ENCODE peak calls at places on chromosomes 3 and 15, in ten cellular contexts. C is dorsolateral prefrontal cortex, P is colonic mucosa, U is psoas muscle, M is Caco-2, R is cardiac fibroblast, G is right cardiac atrium, L is hepatocyte, K is LNCaP clone FGC, A is adipocyte. Z is an unnamed sample.

GRCh38 chr3:12237912-12238650 is 50.8 kb upstream of the PPARG start:
- DNase-seq in C (no peak), P (no peak), U (no peak), M (no peak), R (peak), G (no peak), L (no peak), K (no peak), A (no peak), Z (no peak)

GRCh38 chr3:183122257-183122932 is 23.1 kb upstream of the MCCC1 start:
- DNase-seq in C (no peak), P (no peak), U (no peak), M (peak), R (peak), G (no peak), L (peak), K (peak), A (peak), Z (no peak)

GRCh38 chr3:129068291-129068886 is 7.8 kb downstream of the GP9 start:
- DNase-seq in C (no peak), P (no peak), U (no peak), M (no peak), R (no peak), G (peak), L (no peak), K (no peak), A (no peak), Z (no peak)

GRCh38 chr3:131786386-131786785 is 248.4 kb downstream of the CPNE4 start:
- DNase-seq in C (no peak), P (no peak), U (no peak), M (no peak), R (no peak), G (no peak), L (no peak), K (no peak), A (no peak), Z (no peak)

GRCh38 chr15:63347074-63347859 is 34.4 kb downstream of the CA12 start:
- DNase-seq in C (no peak), P (no peak), U (no peak), M (no peak), R (no peak), G (no peak), L (no peak), K (no peak), A (peak), Z (no peak)

GRCh38 chr3:50364573-50365079 is 5.3 kb upstream of the TMEM115 start:
- DNase-seq in C (no peak), P (peak), U (peak), M (no peak), R (no peak), G (no peak), L (peak), K (no peak), A (no peak), Z (peak)

GRCh38 chr3:116877968-116878367 is 168.4 kb downstream of the TUSC7 start:
- DNase-seq in C (no peak), P (no peak), U (no peak), M (no peak), R (no peak), G (no peak), L (no peak), K (no peak), A (no peak), Z (no peak)

GRCh38 chr3:131526801-131527347 is 24.1 kb upstream of the MRPL3 start:
- DNase-seq in C (peak), P (peak), U (peak), M (no peak), R (peak), G (peak), L (peak), K (no peak), A (peak), Z (peak)

GRCh38 chr15:89172921-89173320 is 48.5 kb downstream of the RLBP1 start:
- DNase-seq in C (no peak), P (no peak), U (no peak), M (no peak), R (no peak), G (no peak), L (no peak), K (no peak), A (no peak), Z (no peak)

GRCh38 chr3:184218814-184219213 is 10.6 kb upstream of the VWA5B2 start:
- DNase-seq in C (no peak), P (no peak), U (no peak), M (no peak), R (no peak), G (no peak), L (no peak), K (no peak), A (no peak), Z (no peak)

GRCh38 chr3:184223946-184224345 is 5.4 kb upstream of the VWA5B2 start:
- DNase-seq in C (no peak), P (no peak), U (no peak), M (no peak), R (no peak), G (no peak), L (no peak), K (no peak), A (no peak), Z (no peak)

GRCh38 chr3:184227481-184227935 is 1.9 kb upstream of the VWA5B2 start:
- DNase-seq in C (no peak), P (no peak), U (peak), M (peak), R (peak), G (no peak), L (no peak), K (no peak), A (peak), Z (no peak)

GRCh38 chr3:184222521-184222920 is 6.9 kb upstream of the VWA5B2 start:
- DNase-seq in C (no peak), P (no peak), U (no peak), M (no peak), R (peak), G (no peak), L (no peak), K (no peak), A (no peak), Z (no peak)
- H3K4me3 ChIP-seq in C (no peak), P (no peak), U (no peak), M (no peak), R (no peak), G (no peak), L (no peak), K (no peak), A (no peak), Z (no peak)

DNA sequence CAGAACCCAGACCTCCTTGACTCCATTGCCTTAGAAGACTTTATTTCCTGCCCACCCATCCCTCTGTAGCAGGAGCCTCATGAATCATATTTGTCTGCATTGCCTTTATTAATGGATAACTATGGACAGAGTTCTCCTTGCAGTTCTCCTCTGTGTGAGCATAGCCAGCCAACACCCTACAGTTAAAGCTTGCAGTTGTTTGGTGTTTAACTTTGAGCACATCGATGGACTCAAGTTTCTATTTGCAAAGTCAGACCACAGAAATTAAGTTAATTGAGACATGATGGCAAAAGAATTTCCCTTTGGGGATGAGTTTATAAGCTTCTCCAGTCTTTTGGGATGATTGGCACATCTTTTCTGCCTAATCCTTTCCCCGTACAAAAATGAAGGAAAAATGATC is 399.0 kb upstream of the THBS1 start:
- DNase-seq in C (no peak), P (no peak), U (no peak), M (no peak), R (no peak), G (no peak), L (peak), K (no peak), A (peak), Z (no peak)
- H3K4me3 ChIP-seq in C (no peak), P (no peak), U (no peak), M (no peak), R (no peak), G (no peak), L (no peak), K (no peak), A (no peak), Z (no peak)

GRCh38 chr15:98894312-98894711 is 113.3 kb downstream of the PGPEP1L start:
- DNase-seq in C (no peak), P (no peak), U (no peak), M (no peak), R (no peak), G (no peak), L (no peak), K (no peak), A (no peak), Z (no peak)

GRCh38 chr15:98899266-98900021 is 108.1 kb downstream of the PGPEP1L start:
- DNase-seq in C (no peak), P (no peak), U (no peak), M (no peak), R (no peak), G (no peak), L (no peak), K (no peak), A (no peak), Z (no peak)

GRCh38 chr15:98896002-98896721 is 111.4 kb downstream of the PGPEP1L start:
- DNase-seq in C (no peak), P (no peak), U (no peak), M (no peak), R (peak), G (no peak), L (no peak), K (no peak), A (peak), Z (no peak)

GRCh38 chr15:98898122-98898521 is 109.5 kb downstream of the PGPEP1L start:
- DNase-seq in C (no peak), P (no peak), U (no peak), M (no peak), R (peak), G (no peak), L (no peak), K (no peak), A (peak), Z (no peak)

DNA sequence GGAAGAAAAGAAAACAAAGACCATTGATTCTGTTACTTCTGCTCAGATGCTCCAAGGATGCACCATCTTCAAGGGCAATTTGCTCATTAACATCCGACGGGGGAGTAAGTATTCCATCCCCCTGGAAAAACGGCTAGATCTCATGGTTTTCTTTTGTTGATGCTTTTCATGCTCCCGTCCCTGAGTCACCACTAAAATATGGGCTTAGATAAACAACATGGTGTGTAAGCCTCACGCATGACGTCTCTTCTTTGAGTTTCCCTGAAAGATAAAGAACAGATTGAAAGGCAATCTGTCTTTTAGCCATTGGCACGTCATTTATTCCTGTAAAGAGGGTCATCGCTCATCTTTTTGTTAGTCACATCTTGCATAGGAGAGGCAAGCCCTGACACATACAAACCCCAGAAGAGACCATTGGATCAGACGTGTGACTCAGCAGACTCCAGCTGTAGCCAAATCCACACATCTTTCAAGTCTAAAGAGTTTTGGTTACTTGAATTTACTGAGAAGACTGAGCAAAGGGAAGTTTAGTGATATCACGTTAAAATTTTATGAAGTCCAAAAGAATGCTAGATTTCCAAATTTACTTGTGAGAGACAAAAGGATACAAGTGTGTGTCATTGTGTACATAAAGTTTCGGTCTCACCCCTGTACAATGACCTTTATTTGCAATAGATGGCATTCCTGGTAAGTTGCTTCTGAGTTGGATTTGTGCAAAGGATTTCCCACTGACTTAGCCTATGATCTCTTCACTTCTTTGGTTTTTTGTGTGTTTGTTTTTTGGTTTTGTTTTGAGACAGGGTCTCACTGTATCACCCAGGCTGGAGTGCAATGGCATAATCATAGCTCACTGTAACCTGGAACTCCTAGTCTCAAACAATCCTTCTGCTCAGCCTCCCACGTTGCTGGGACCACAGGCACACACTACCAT is 110.5 kb downstream of the PGPEP1L start:
- DNase-seq in C (no peak), P (no peak), U (no peak), M (peak), R (peak), G (peak), L (peak), K (no peak), A (peak), Z (no peak)
- H3K4me3 ChIP-seq in C (no peak), P (no peak), U (no peak), M (no peak), R (peak), G (no peak), L (no peak), K (no peak), A (peak), Z (no peak)

GRCh38 chr15:92907880-92908279 is 7.8 kb downstream of the CHD2 start:
- DNase-seq in C (no peak), P (no peak), U (no peak), M (no peak), R (peak), G (peak), L (peak), K (no peak), A (peak), Z (no peak)
- H3K4me3 ChIP-seq in C (no peak), P (no peak), U (peak), M (no peak), R (no peak), G (peak), L (no peak), K (peak), A (peak), Z (peak)

GRCh38 chr3:21751891-21752290 is 881 bp upstream of the ZNF385D start:
- DNase-seq in C (no peak), P (no peak), U (no peak), M (no peak), R (peak), G (no peak), L (no peak), K (no peak), A (no peak), Z (no peak)
- H3K4me3 ChIP-seq in C (no peak), P (no peak), U (peak), M (no peak), R (no peak), G (no peak), L (no peak), K (no peak), A (peak), Z (peak)

GRCh38 chr3:45503904-45504651 is 90.5 kb upstream of the LIMD1 start:
- DNase-seq in C (no peak), P (no peak), U (no peak), M (no peak), R (no peak), G (no peak), L (no peak), K (no peak), A (no peak), Z (no peak)
- H3K4me3 ChIP-seq in C (no peak), P (no peak), U (no peak), M (no peak), R (no peak), G (no peak), L (no peak), K (no peak), A (no peak), Z (no peak)

DNA sequence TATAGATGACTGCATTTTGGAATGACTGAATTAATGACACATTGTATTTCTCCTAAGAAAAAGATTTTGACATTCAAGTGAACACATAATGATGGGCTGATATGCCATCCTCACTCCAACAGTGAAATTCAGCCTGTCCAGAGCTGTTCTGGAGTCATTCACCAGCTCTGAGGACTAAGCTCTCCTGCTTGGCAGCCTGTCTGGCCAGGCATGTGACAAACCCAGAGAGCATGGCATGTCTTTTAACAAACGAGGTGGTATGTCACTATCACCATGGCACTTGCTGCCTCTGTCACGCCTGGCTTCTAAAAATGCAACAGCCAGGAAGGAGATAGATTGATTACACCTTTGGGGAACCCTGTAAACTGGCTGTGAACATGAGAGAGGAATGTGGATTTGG is 1.4 kb downstream of the ACTC1 start:
- DNase-seq in C (no peak), P (no peak), U (peak), M (no peak), R (no peak), G (no peak), L (no peak), K (no peak), A (no peak), Z (peak)
- H3K4me3 ChIP-seq in C (no peak), P (no peak), U (peak), M (no peak), R (no peak), G (peak), L (no peak), K (no peak), A (no peak), Z (peak)

GRCh38 chr3:160611141-160611540 is 45.8 kb upstream of the KPNA4 start:
- DNase-seq in C (no peak), P (no peak), U (no peak), M (no peak), R (no peak), G (no peak), L (no peak), K (no peak), A (no peak), Z (no peak)

GRCh38 chr3:160616721-160617120 is 51.4 kb upstream of the KPNA4 start:
- DNase-seq in C (no peak), P (no peak), U (no peak), M (no peak), R (peak), G (no peak), L (no peak), K (no peak), A (peak), Z (no peak)

GRCh38 chr3:160616311-160616710 is 50.9 kb upstream of the KPNA4 start:
- DNase-seq in C (no peak), P (no peak), U (no peak), M (no peak), R (peak), G (no peak), L (no peak), K (no peak), A (no peak), Z (no peak)

GRCh38 chr3:160613661-160614060 is 48.3 kb upstream of the KPNA4 start:
- DNase-seq in C (no peak), P (no peak), U (no peak), M (no peak), R (no peak), G (no peak), L (no peak), K (no peak), A (no peak), Z (no peak)

DNA sequence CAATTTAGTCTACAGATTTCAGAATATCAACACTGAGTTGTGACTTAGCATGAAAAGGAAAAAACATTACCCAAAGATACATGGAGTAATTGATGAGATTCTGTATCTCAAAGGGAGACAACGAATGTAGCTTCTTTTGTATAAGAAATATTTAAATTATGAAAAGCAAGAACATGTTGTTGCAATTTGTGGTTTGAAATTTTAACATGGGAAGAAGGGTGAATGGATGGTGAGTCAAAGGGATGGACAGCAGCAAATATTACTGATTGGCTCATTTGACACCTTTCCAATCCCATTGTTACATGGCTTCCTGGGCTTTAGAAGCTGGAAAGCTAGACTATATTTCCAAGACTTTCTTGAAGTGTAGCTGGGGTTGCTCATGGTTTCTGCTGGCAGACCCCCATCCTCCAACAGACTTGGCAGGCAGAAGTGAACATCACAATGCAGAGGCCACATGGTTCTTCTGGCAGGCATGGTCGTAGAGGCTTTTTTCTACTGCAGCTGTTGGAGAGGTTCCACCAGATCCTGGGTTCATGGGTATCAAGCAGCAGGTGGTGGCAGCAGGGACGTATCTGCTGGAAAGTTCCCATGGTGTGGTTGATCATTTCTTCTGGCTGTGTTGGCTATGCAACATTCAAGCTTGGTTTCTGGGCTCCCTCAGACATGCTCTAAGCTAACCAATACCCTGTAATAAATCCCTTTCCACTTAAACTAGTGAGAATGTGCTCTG is 47.2 kb upstream of the KPNA4 start:
- DNase-seq in C (no peak), P (no peak), U (no peak), M (no peak), R (no peak), G (no peak), L (no peak), K (no peak), A (no peak), Z (no peak)
- H3K4me3 ChIP-seq in C (no peak), P (no peak), U (no peak), M (no peak), R (no peak), G (no peak), L (no peak), K (no peak), A (no peak), Z (no peak)

DNA sequence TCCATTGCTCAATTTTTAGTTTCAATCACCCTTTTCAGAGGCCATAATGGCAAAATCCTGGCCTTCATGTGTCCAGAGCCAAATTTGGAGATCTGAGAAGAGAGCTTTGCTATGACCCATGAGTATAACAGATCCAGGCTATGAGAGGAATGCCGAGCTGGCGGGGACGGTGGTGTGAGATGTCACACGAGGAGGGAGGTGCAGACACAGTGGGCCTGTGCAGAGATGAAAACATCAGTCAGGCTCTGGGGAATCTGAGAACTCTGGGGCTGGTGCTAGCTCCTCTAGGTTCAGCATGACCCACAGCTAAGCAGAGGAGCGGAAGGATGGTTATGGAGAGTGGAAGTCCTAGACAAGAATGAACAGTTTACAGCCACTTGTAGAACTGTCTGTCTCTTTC is 398.3 kb upstream of the ATP10A start:
- DNase-seq in C (no peak), P (no peak), U (no peak), M (no peak), R (no peak), G (peak), L (no peak), K (no peak), A (no peak), Z (peak)
- H3K4me3 ChIP-seq in C (no peak), P (no peak), U (no peak), M (no peak), R (no peak), G (no peak), L (no peak), K (no peak), A (no peak), Z (peak)